ENCODE peak calls at places on chromosomes 6 and 20, in six cellular contexts. H, U, D, Y, L and J are unnamed samples.
A peak's percentile ranks its signal among the peaks of the same experiment; 100 is the strongest.

GRCh38 chr20:45940469-45940868 is 6.0 kb downstream of the PCIF1 start:
- DNase-seq in Y (no peak), U (no peak), L (no peak), H (no peak), D (no peak), J (no peak)

GRCh38 chr6:106315765-106316375 is 9.7 kb downstream of the ATG5 start:
- DNase-seq in D (no peak), L (peak; percentile 15), H (no peak), Y (no peak), U (no peak), J (no peak)

GRCh38 chr6:35539223-35539622 is 26.5 kb upstream of the TULP1 start:
- DNase-seq in H (no peak), L (no peak), Y (no peak), U (no peak), D (peak; percentile 63), J (no peak)

GRCh38 chr20:24027229-24027628 is 38.6 kb upstream of the GGTLC1 start:
- DNase-seq in D (no peak), Y (no peak), L (no peak), U (no peak), H (no peak), J (no peak)

GRCh38 chr6:96520851-96521115 is 823 bp upstream of the UFL1 start:
- DNase-seq in U (no peak), L (no peak), Y (no peak), H (no peak), D (no peak), J (no peak)

GRCh38 chr6:109389650-109390274 is 7.5 kb upstream of the CD164 start:
- DNase-seq in L (no peak), Y (no peak), H (no peak), D (no peak), U (no peak), J (no peak)

GRCh38 chr20:62885046-62885445 is 23.4 kb upstream of the TCFL5 start:
- DNase-seq in D (no peak), Y (no peak), U (no peak), H (no peak), L (no peak), J (no peak)

GRCh38 chr6:132798820-132799538 is 542 bp upstream of the SLC18B1 start:
- DNase-seq in Y (no peak), L (peak; percentile 74), H (peak; percentile 83), U (peak; percentile 76), D (peak; percentile 61), J (peak; percentile 17)

GRCh38 chr6:4608361-4609115 is 167.7 kb upstream of the CDYL start:
- DNase-seq in H (no peak), L (no peak), D (no peak), U (no peak), Y (no peak), J (no peak)

GRCh38 chr6:48881551-48881950 is 581.5 kb downstream of the MMUT start:
- DNase-seq in U (no peak), D (no peak), Y (no peak), L (no peak), H (no peak), J (no peak)

GRCh38 chr20:1819311-1820136 is 75.7 kb upstream of the SIRPA start:
- DNase-seq in H (no peak), Y (no peak), L (no peak), D (no peak), U (no peak), J (no peak)

GRCh38 chr6:34547921-34548644 is 8.0 kb downstream of the SPDEF start:
- DNase-seq in D (no peak), Y (no peak), L (no peak), U (no peak), H (no peak), J (no peak)

GRCh38 chr20:59939879-59940128 is 301 bp downstream of the PPP1R3D start:
- DNase-seq in H (no peak), Y (no peak), D (peak; percentile 67), L (peak; percentile 39), U (no peak), J (no peak)

GRCh38 chr6:392441-393390 is 1.2 kb downstream of the IRF4 start:
- DNase-seq in H (no peak), Y (no peak), U (no peak), L (no peak), D (no peak), J (no peak)

GRCh38 chr6:110526731-110527130 is 50.3 kb upstream of the SLC22A16 start:
- DNase-seq in L (no peak), H (no peak), U (no peak), Y (no peak), D (no peak), J (no peak)

GRCh38 chr6:79605061-79605460 is 26.1 kb upstream of the SH3BGRL2 start:
- DNase-seq in Y (no peak), D (no peak), H (no peak), U (no peak), L (peak; percentile 41), J (no peak)

GRCh38 chr20:49913399-49914047 is 1.8 kb downstream of the SPATA2 start:
- DNase-seq in Y (no peak), D (no peak), U (no peak), L (no peak), H (no peak), J (no peak)

GRCh38 chr6:37021356-37022129 is 16.1 kb downstream of the FGD2 start:
- DNase-seq in U (no peak), Y (no peak), D (no peak), H (peak; percentile 37), L (no peak), J (peak; percentile 47)

GRCh38 chr6:105897131-105897530 is 189.0 kb upstream of the PRDM1 start:
- DNase-seq in Y (no peak), H (no peak), U (no peak), D (no peak), L (no peak), J (no peak)

GRCh38 chr6:146891615-146892265 is 293.0 kb downstream of the ADGB start:
- DNase-seq in Y (no peak), D (no peak), L (no peak), U (no peak), H (no peak), J (no peak)

GRCh38 chr6:14550410-14550809 is 432.8 kb downstream of the CD83 start:
- DNase-seq in U (no peak), Y (no peak), D (no peak), H (no peak), L (no peak), J (no peak)

DNA sequence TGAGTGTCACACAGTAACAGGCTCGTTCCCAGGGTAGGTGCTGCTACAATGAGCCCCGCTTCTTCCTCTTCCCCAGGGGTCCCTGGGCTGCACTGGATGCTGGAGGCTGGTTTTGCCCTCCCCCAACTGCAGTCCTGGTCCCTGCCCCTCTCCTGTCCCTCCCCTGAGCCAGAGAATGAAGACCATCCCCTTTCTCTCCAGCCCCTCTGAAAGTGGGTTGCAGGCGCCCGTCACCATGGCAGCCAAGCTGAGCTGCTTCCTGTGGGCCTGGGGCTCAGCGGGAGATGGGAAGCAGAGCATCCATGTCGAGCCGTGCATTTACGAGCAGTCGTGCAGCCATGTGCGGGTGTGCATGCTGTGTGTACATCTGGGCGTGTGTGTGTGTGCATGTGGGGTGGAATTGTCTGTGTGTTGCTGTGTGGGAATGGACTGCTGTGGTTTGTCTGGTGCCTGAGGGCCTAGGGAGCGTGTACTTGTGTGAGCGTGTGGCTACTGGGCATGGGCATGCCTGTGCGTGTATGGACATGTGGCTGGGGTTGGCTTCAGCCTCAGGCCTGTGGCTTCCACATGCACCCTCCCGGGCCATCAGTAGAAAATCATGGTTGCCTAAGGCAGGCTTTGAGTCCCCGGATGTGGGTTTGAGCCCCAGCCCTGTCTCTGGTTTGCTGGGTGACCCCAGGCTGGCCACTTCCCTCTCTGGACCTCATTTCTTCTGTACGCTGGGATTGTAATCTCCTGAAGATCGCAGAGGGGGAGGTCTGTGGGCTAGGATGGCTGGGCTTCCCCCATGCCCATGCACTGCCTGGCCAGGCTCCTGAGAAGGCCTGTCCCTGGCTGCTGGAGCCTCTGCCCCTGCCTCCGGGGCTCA is 48.8 kb downstream of the SRC start:
- DNase-seq in D (peak; percentile 91), Y (no peak), H (no peak), L (no peak), U (no peak), J (no peak)
- TF ChIP-seq JUND in D (no peak), Y (no peak), H (no peak), L (no peak), U (no peak), J (no peak)

GRCh38 chr6:154786144-154786868 is 53.1 kb downstream of the SCAF8 start:
- DNase-seq in L (no peak), Y (no peak), U (no peak), H (no peak), D (no peak), J (no peak)
- TF ChIP-seq JUND in L (no peak), Y (no peak), U (no peak), H (no peak), D (no peak), J (no peak)

GRCh38 chr6:139536751-139537617 is 162.5 kb upstream of the CITED2 start:
- DNase-seq in L (no peak), Y (no peak), H (no peak), D (no peak), U (no peak), J (no peak)

GRCh38 chr6:139531716-139532115 is 157.3 kb upstream of the CITED2 start:
- DNase-seq in U (no peak), L (no peak), Y (no peak), D (no peak), H (no peak), J (no peak)

GRCh38 chr6:139533573-139534471 is 159.4 kb upstream of the CITED2 start:
- DNase-seq in U (peak; percentile 55), H (no peak), Y (no peak), D (no peak), L (peak; percentile 73), J (no peak)

GRCh38 chr6:139533166-139533565 is 158.7 kb upstream of the CITED2 start:
- DNase-seq in L (no peak), D (no peak), U (no peak), H (no peak), Y (no peak), J (no peak)

DNA sequence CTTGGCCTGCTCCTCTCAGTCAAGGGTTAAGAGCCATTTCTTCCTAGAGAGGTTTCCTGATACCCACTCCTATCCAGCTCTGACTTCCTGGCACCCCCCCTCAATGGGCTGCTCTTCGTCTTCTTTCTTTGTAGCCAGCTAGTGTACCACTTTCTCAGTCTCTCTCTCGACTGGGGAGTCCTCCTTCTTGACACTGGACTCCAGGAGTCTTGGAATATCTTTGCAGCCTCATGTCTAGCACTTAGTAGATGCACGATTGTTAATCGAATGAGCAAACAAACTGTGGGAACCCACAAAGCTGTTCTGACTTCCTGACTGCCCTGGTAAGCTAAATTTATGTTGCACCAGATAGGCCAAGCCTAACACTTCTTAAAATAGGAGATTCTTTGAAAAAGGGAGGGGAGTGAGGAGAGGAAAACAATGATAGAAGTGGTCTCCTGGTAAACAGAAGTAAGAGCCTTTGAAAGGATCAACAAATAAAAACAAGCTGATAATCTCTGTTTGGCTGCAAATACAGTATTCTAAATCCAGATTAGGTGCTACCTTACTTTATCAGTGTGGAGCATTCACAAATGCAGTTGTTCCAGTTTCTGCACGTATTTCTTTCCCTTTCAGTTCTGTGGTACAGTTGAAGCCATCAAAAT is 160.1 kb upstream of the CITED2 start:
- DNase-seq in Y (no peak), D (no peak), H (no peak), U (no peak), L (no peak), J (no peak)
- TF ChIP-seq JUND in Y (no peak), D (no peak), H (no peak), U (no peak), L (no peak), J (no peak)

DNA sequence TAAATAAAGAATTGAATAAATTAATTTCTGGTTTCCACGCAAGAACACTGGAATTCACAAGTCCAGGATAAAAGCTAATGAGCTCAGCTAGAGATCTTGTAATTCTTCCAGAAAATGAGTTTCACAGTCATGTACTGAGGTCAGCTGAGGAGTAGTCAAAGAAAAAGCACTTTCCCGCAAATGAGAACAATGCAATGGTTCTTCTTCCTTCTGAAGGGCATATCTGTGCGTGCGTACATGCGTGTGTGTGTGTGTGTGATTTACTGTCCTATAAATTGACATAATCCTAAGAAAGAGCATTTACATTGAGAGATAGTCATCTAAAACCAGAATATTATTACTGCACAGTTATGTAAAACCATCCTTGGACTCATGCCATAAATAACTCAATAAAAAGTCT is 968.9 kb upstream of the EYS start:
- DNase-seq in H (no peak), Y (no peak), L (no peak), D (no peak), U (no peak), J (no peak)
- TF ChIP-seq JUND in H (no peak), Y (no peak), L (no peak), D (no peak), U (no peak), J (no peak)